ENCODE peak calls at places on chromosomes 5 and 9, in ten cellular contexts. Q is body of pancreas, O is ovary, I is GM12878, P is A549, E is HepG2, N is K562, D is IMR-90, S is gastrocnemius medialis, A is breast epithelium. W is an unnamed sample.

GRCh38 chr5:53479656-53480473 is 564 bp upstream of the FST start:
- DNase-seq in I (no peak), S (no peak), D (peak), Q (peak), E (peak), N (peak), A (no peak), P (peak), O (no peak), W (peak)

GRCh38 chr9:127629468-127630081 is 17.5 kb downstream of the STXBP1 start:
- DNase-seq in I (no peak), S (no peak), P (no peak), E (no peak), O (peak), A (no peak), D (peak), Q (no peak), N (peak), W (no peak)

GRCh38 chr5:157710887-157711286 is 20.3 kb upstream of the THG1L start:
- DNase-seq in I (no peak), Q (no peak), E (no peak), A (no peak), P (no peak), N (no peak), O (no peak), D (peak), S (no peak), W (no peak)

GRCh38 chr5:79135790-79136553 is 24.4 kb downstream of the BHMT start:
- DNase-seq in E (no peak), Q (no peak), N (no peak), O (no peak), A (no peak), I (no peak), S (no peak), P (no peak), D (no peak), W (no peak)

GRCh38 chr9:134466869-134467616 is 140.8 kb downstream of the RXRA start:
- DNase-seq in N (no peak), S (no peak), E (no peak), Q (no peak), O (no peak), I (no peak), D (no peak), A (no peak), P (no peak), W (no peak)

GRCh38 chr5:3428355-3428754 is 167.3 kb upstream of the IRX1 start:
- DNase-seq in A (no peak), O (no peak), I (no peak), D (no peak), P (no peak), S (no peak), E (no peak), N (no peak), Q (no peak), W (no peak)

GRCh38 chr5:180129291-180130190 is 58.0 kb upstream of the RNF130 start:
- DNase-seq in S (no peak), I (no peak), A (peak), Q (no peak), O (no peak), D (no peak), P (no peak), E (no peak), N (no peak), W (no peak)

GRCh38 chr5:103511554-103511885 is 51.1 kb downstream of the NUDT12 start:
- DNase-seq in P (peak), Q (no peak), I (no peak), A (no peak), E (no peak), O (no peak), N (no peak), S (no peak), D (no peak), W (no peak)

GRCh38 chr5:100828071-100828689 is 74.9 kb downstream of the ST8SIA4 start:
- DNase-seq in I (peak), Q (no peak), E (no peak), P (no peak), O (no peak), A (no peak), N (no peak), D (no peak), S (no peak), W (no peak)

GRCh38 chr5:132736853-132737833 is at the start of gene KIF3A:
- DNase-seq in P (peak), N (peak), O (peak), E (peak), Q (peak), S (peak), A (peak), D (peak), I (peak), W (peak)

GRCh38 chr5:176670449-176670848 is 23.2 kb downstream of the TSPAN17 start:
- DNase-seq in N (no peak), Q (no peak), A (no peak), S (no peak), E (no peak), I (no peak), D (no peak), P (no peak), O (no peak), W (no peak)

GRCh38 chr5:81749562-81750307 is 1.2 kb downstream of the SSBP2 start:
- DNase-seq in P (no peak), D (peak), N (peak), A (peak), Q (peak), E (no peak), S (no peak), I (peak), O (peak), W (peak)
- TF ChIP-seq POLR2A in P (no peak), D (no peak), N (no peak), A (no peak), Q (no peak), E (no peak), S (no peak), I (peak), O (no peak), W (no peak)

DNA sequence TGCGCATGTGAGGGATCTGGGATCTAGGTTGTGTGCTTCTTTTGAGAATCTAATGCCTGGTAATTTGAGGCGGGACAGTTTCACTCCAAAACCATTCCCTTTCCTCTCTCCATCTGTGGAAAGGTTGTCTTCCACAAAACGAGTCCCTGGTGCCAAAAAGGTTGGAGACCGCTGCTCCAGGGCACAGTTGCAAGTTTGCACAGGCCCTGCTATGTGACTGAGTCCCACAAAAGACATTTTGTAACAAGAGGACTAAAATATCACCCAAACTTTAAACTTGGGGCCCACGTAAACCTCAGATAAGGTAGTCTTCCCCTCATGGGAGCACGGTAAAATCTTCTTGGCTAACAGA is 5.8 kb upstream of the ZNF367 start:
- DNase-seq in O (no peak), E (no peak), S (no peak), P (no peak), Q (no peak), I (no peak), D (no peak), A (no peak), N (no peak), W (no peak)
- H3K4me3 ChIP-seq in O (no peak), E (peak), S (no peak), P (no peak), Q (no peak), I (no peak), D (no peak), A (no peak), N (no peak), W (no peak)

GRCh38 chr9:81974764-81975163 is 13.8 kb upstream of the SPATA31D1 start:
- DNase-seq in D (no peak), S (no peak), N (no peak), I (no peak), O (no peak), Q (no peak), P (no peak), A (no peak), E (no peak), W (no peak)

GRCh38 chr9:81979196-81979595 is 9.4 kb upstream of the SPATA31D1 start:
- DNase-seq in O (no peak), P (no peak), A (no peak), D (no peak), Q (no peak), S (no peak), N (no peak), I (no peak), E (no peak), W (no peak)

GRCh38 chr9:81971727-81972126 is 16.8 kb upstream of the SPATA31D1 start:
- DNase-seq in D (no peak), N (no peak), E (no peak), O (no peak), Q (no peak), S (no peak), P (no peak), A (no peak), I (no peak), W (no peak)

GRCh38 chr9:81980568-81980967 is 8.0 kb upstream of the SPATA31D1 start:
- DNase-seq in D (peak), O (no peak), Q (no peak), S (no peak), P (no peak), N (no peak), I (no peak), E (no peak), A (no peak), W (no peak)

DNA sequence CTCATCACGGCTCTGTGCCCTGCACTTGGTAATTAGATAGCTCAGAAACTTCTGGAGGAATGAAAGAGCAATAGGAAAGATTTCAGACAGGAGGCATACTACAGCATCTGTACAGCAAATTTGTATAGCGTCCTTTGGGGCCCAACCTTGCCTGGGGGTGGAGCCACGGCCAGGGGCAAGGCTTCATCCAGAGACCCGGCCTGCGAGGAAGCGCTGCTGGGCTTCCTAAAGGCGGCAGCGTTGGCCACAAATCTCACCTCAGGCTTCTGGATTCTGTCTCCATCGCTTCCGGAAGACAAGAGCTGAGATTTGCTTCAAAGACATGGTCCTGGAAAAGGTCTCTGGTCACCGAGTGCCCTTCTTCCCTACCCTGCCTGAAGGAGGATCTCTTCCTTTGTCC is 12.2 kb upstream of the SPATA31D1 start:
- DNase-seq in I (no peak), S (no peak), P (no peak), E (no peak), D (no peak), A (no peak), O (no peak), Q (no peak), N (no peak), W (no peak)
- TF ChIP-seq CTCF in I (no peak), S (no peak), P (no peak), E (no peak), D (no peak), A (no peak), O (no peak), Q (no peak), N (no peak), W (no peak)

GRCh38 chr9:801399-802071 is 40.0 kb upstream of the DMRT1 start:
- DNase-seq in I (no peak), N (no peak), E (no peak), P (no peak), A (no peak), S (no peak), Q (no peak), D (peak), O (no peak), W (no peak)
- TF ChIP-seq POLR2A in I (no peak), N (no peak), E (no peak), P (no peak), A (no peak), S (no peak), Q (no peak), D (no peak), O (no peak), W (no peak)

GRCh38 chr5:152066760-152067159 is 142.1 kb upstream of the GLRA1 start:
- DNase-seq in A (no peak), S (no peak), O (no peak), P (no peak), D (no peak), N (no peak), E (no peak), I (no peak), Q (no peak), W (no peak)
- H3K4me3 ChIP-seq in A (no peak), S (no peak), O (no peak), P (no peak), D (no peak), N (no peak), E (no peak), I (no peak), Q (no peak), W (no peak)

GRCh38 chr9:107536462-107536861 is 46.9 kb upstream of the KLF4 start:
- DNase-seq in I (no peak), N (no peak), Q (no peak), A (no peak), O (no peak), E (no peak), D (no peak), P (no peak), S (no peak), W (no peak)

GRCh38 chr9:107542401-107542800 is 52.8 kb upstream of the KLF4 start:
- DNase-seq in E (no peak), S (no peak), Q (no peak), P (no peak), D (no peak), N (no peak), O (no peak), A (no peak), I (no peak), W (no peak)

GRCh38 chr9:107540167-107540566 is 50.6 kb upstream of the KLF4 start:
- DNase-seq in S (no peak), Q (no peak), I (no peak), O (no peak), N (no peak), A (no peak), P (no peak), E (no peak), D (no peak), W (peak)

GRCh38 chr9:107541523-107541922 is 52.0 kb upstream of the KLF4 start:
- DNase-seq in P (no peak), A (peak), I (peak), N (no peak), E (no peak), O (no peak), Q (no peak), D (no peak), S (no peak), W (no peak)

GRCh38 chr9:107539427-107540154 is 50.0 kb upstream of the KLF4 start:
- DNase-seq in Q (no peak), N (no peak), S (peak), O (no peak), P (no peak), E (no peak), A (no peak), D (no peak), I (no peak), W (peak)
- TF ChIP-seq CTCF in Q (no peak), N (no peak), S (no peak), O (no peak), P (no peak), E (no peak), A (no peak), D (no peak), I (no peak), W (no peak)

DNA sequence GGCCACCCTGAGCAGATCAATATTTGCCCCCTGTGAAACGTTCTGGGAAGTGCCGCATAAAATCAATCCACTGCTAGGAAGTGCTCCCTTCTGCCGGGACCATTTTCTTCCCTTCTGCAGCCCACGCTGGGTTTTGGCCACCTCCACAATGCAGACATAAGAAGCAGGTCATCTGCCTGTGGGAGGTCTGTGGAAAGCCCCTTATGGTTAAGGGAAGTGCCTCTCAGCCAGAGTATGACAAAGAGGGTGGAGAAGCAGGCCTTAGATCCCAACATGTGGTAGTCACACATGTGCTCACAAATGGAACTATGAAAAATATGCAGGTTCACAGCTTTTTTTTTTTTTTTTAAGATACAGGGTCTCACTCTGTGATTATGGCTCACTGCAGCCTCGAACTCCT is 82.8 kb downstream of the SLC1A3 start:
- DNase-seq in D (peak), N (no peak), E (no peak), P (no peak), Q (peak), O (no peak), S (no peak), A (no peak), I (no peak), W (no peak)
- TF ChIP-seq POLR2A in D (no peak), N (no peak), E (no peak), P (no peak), Q (no peak), O (no peak), S (no peak), A (no peak), I (no peak), W (no peak)

GRCh38 chr5:71782771-71783770 is 64.0 kb downstream of the CARTPT start:
- DNase-seq in Q (peak), O (peak), I (peak), D (peak), P (peak), N (peak), S (peak), A (peak), E (peak), W (peak)
- H3K4me3 ChIP-seq in Q (no peak), O (peak), I (peak), D (peak), P (peak), N (no peak), S (peak), A (peak), E (no peak), W (no peak)

DNA sequence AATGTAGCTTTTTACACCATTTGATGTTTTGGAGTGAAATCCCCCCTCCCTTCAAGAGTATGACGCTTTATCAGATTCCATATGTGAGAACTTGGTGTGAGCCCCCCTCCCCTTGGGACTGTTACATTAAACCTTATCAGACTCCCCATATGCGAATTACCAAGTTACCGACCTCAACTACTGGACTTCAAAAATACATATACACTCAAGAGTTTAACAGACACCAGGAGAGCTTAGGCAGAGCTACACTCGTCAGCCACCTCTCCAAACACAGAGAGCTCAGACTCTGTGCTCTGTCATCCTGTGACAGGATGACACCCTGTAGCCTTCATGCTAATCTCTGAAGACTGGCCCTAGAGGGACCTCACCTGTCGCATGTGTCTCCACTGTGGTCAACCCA is 50.2 kb downstream of the FAM114A2 start:
- DNase-seq in I (no peak), E (no peak), O (no peak), S (no peak), A (no peak), P (no peak), N (peak), D (no peak), Q (no peak), W (no peak)
- TF ChIP-seq CTCF in I (no peak), E (no peak), O (no peak), S (no peak), A (no peak), P (no peak), N (no peak), D (no peak), Q (no peak), W (no peak)

DNA sequence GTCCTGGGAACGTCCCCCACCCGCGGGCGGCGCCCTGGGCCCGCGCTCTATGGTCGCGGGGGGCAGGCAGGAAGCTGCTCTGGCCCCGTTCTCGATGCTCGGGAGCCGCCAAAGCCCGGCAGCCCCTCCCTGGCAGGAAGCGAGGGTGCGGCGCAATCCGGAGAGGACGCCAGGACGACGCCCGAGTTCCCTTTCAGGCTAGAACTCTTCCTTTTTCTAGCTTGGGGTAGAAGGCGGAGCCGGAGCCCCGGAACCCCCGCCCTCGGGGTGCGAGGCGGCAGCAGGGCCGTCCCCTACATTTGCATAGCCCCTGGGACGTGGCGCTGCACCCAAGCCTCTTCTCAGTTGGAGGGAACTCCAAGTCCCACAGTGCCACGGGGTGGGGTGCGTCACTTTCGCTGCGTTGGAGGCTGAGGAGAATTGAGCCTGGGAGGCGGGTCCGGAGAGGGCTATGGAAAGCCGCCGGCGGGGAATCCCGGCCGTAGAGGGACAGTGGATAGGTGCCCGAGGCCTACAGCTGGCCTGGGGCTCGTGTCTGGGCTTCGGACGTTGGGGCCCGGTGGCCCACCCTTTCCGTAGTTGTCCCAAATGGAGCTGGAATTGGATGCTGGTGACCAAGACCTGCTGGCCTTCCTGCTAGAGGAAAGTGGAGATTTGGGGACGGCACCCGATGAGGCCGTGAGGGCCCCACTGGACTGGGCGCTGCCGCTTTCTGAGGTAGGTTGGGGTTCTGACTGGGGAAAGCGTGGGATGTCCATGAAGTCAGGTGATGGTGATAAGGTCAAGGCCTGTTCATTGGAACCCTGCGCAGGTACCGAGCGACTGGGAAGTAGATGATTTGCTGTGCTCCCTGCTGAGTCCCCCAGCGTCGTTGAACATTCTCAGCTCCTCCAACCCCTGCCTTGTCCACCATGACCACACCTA is at the start of the genes CREB3 and TLN1:
- DNase-seq in O (peak), P (peak), E (peak), S (peak), I (peak), Q (peak), N (peak), A (peak), D (peak), W (peak)
- TF ChIP-seq POLR2A in O (peak), P (peak), E (peak), S (peak), I (peak), Q (peak), N (peak), A (peak), D (peak), W (no peak)